ENCODE peak calls at places on chromosomes 5 and 9, in four cellular contexts. O is HCEC 1CT; Z is stimulated activated CD8-positive, alpha-beta memory T cell treated with anti-CD3 and anti-CD28 coated beads, Interleukin-7, amount 100 ng/mL, for 24 hours; J is kidney tubule cell. I is an unnamed sample.

GRCh38 chr5:81825237-81825636 is 74.3 kb upstream of the SSBP2 start:
- DNase-seq in O (peak), Z (no peak), J (peak), I (no peak)

GRCh38 chr9:71685394-71685793 is 82.9 kb downstream of the CEMIP2 start:
- DNase-seq in O (no peak), Z (no peak), J (peak), I (peak)

GRCh38 chr5:176995896-176996767 is 10.4 kb downstream of the UIMC1 start:
- DNase-seq in O (peak), Z (no peak), J (peak), I (no peak)

GRCh38 chr5:133995903-133996563 is 8.7 kb downstream of the VDAC1 start:
- DNase-seq in O (no peak), Z (no peak), J (no peak), I (no peak)

GRCh38 chr5:133611357-133612020 is 852 bp downstream of the FSTL4 start:
- DNase-seq in O (no peak), Z (no peak), J (no peak), I (no peak)

GRCh38 chr5:172142709-172143215 is 45.3 kb downstream of the STK10 start:
- DNase-seq in O (no peak), Z (no peak), J (no peak), I (peak)

GRCh38 chr5:150497274-150497988 is 10.5 kb upstream of the NDST1 start:
- DNase-seq in O (peak), Z (no peak), J (peak), I (no peak)

GRCh38 chr5:73969195-73970059 is 343.4 kb downstream of the ARHGEF28 start:
- DNase-seq in O (no peak), Z (no peak), J (no peak), I (no peak)

GRCh38 chr5:82886911-82887310 is 190.3 kb downstream of the TMEM167A start:
- DNase-seq in O (no peak), Z (no peak), J (peak), I (no peak)

GRCh38 chr9:94855919-94856318 is 129.4 kb downstream of the AOPEP start:
- DNase-seq in O (no peak), Z (no peak), J (no peak), I (no peak)

GRCh38 chr9:4714266-4715016 is 26.6 kb downstream of the AK3 start:
- DNase-seq in O (no peak), Z (no peak), J (no peak), I (no peak)

GRCh38 chr9:120136685-120137084 is 443.3 kb downstream of the CDK5RAP2 start:
- DNase-seq in O (no peak), Z (no peak), J (peak), I (no peak)

GRCh38 chr9:69542942-69543704 is 129.0 kb downstream of the APBA1 start:
- DNase-seq in O (no peak), Z (no peak), J (peak), I (no peak)

GRCh38 chr9:133148351-133149129 is 15.2 kb downstream of the GBGT1 start:
- DNase-seq in O (peak), Z (no peak), J (peak), I (no peak)

GRCh38 chr5:130541617-130542221 is 623.3 kb downstream of the HINT1 start:
- DNase-seq in O (peak), Z (no peak), J (peak), I (no peak)

GRCh38 chr5:120354126-120354525 is 110.0 kb upstream of the PRR16 start:
- DNase-seq in O (no peak), Z (no peak), J (no peak), I (no peak)

GRCh38 chr9:13500034-13500433 is 220.5 kb upstream of the MPDZ start:
- DNase-seq in O (no peak), Z (no peak), J (no peak), I (no peak)

GRCh38 chr9:109253241-109253636 is 67.6 kb downstream of the EPB41L4B start:
- DNase-seq in O (no peak), Z (no peak), J (no peak), I (no peak)

GRCh38 chr5:131268758-131269370 is 5.0 kb downstream of the CDC42SE2 start:
- DNase-seq in O (no peak), Z (no peak), J (no peak), I (no peak)

GRCh38 chr9:109771084-109771483 is 8.9 kb upstream of the PALM2AKAP2 start:
- DNase-seq in O (peak), Z (no peak), J (peak), I (no peak)

GRCh38 chr5:51995773-51996306 is 612.6 kb downstream of the ISL1 start:
- DNase-seq in O (no peak), Z (no peak), J (no peak), I (no peak)

GRCh38 chr5:1480806-1481205 is 35.6 kb upstream of the SLC6A3 start:
- DNase-seq in O (no peak), Z (no peak), J (no peak), I (no peak)

GRCh38 chr5:159961176-159961689 is 45.0 kb downstream of the ADRA1B start:
- DNase-seq in O (no peak), Z (no peak), J (no peak), I (no peak)

GRCh38 chr9:104879555-104880318 is 48.2 kb downstream of the ABCA1 start:
- DNase-seq in O (peak), Z (no peak), J (no peak), I (no peak)

GRCh38 chr9:2018764-2019548 is 3.8 kb downstream of the SMARCA2 start:
- DNase-seq in O (no peak), Z (no peak), J (no peak), I (no peak)

I was measured in CMK.